ENCODE peak calls at places on chromosomes 13 and 19, in four cellular contexts. G is LoVo, C is endodermal cell, W is fibroblast of mammary gland. F is an unnamed sample.
A peak's percentile ranks its signal among the peaks of the same experiment; 100 is the strongest.

GRCh38 chr19:13058951-13059660 is 43.6 kb downstream of the LYL1 start:
- DNase-seq in G (no peak), C (peak; percentile 64), W (peak; percentile 30), F (no peak)

GRCh38 chr19:20278342-20278741 is 111.3 kb downstream of the ZNF486 start:
- DNase-seq in G (no peak), C (peak; percentile 74), W (no peak), F (peak; percentile 57)

GRCh38 chr13:44906758-44907157 is 82.5 kb downstream of the NUFIP1 start:
- DNase-seq in G (no peak), C (no peak), W (peak; percentile 55), F (no peak)

GRCh38 chr13:91195789-91196188 is 151.7 kb upstream of the MIR17HG start:
- DNase-seq in G (no peak), C (no peak), W (no peak), F (no peak)

GRCh38 chr19:47186337-47187022 is 44.5 kb downstream of the BBC3 start:
- DNase-seq in G (no peak), C (no peak), W (no peak), F (peak; percentile 92)

GRCh38 chr19:18879579-18880373 is 16.2 kb downstream of the CERS1 start:
- DNase-seq in G (peak; percentile 61), C (peak; percentile 89), W (peak; percentile 21), F (no peak)

GRCh38 chr13:59746291-59746962 is 417.3 kb downstream of the DIAPH3 start:
- DNase-seq in G (no peak), C (no peak), W (peak; percentile 50), F (no peak)

GRCh38 chr19:35928507-35928906 is 7.7 kb upstream of the LRFN3 start:
- DNase-seq in G (no peak), C (no peak), W (no peak), F (no peak)

GRCh38 chr13:52615817-52616216 is 26.4 kb upstream of the HNRNPA1L2 start:
- DNase-seq in G (no peak), C (no peak), W (peak; percentile 7), F (no peak)